ENCODE peak calls at places on chromosomes 12 and 14, in ten cellular contexts. T is progenitor cell of endocrine pancreas, U is stomach, Q is tibial nerve, S is A549, B is brain microvascular endothelial cell, O is AG10803, M is DND-41, H is body of pancreas, A is Peyer's patch. R is an unnamed sample.

GRCh38 chr12:77932216-77932615 is 101.5 kb downstream of the NAV3 start:
- DNase-seq in T (no peak), U (no peak), Q (no peak), S (no peak), B (no peak), O (no peak), M (no peak), H (no peak), A (no peak), R (no peak)

GRCh38 chr12:106903241-106903950 is 52.3 kb upstream of the TMEM263 start:
- DNase-seq in T (peak), U (peak), Q (peak), S (peak), B (peak), O (peak), M (peak), H (peak), A (peak), R (peak)

GRCh38 chr14:99943620-99944019 is 121.6 kb upstream of the EVL start:
- DNase-seq in T (no peak), U (no peak), Q (no peak), S (no peak), B (no peak), O (no peak), M (no peak), H (no peak), A (no peak), R (no peak)

GRCh38 chr14:24632336-24632735 is 1.7 kb downstream of the GZMB start:
- DNase-seq in T (no peak), U (no peak), Q (no peak), S (no peak), B (no peak), O (no peak), M (no peak), H (no peak), A (no peak), R (no peak)

GRCh38 chr12:106188249-106188648 is 49.5 kb upstream of the NUAK1 start:
- DNase-seq in T (no peak), U (no peak), Q (no peak), S (no peak), B (no peak), O (no peak), M (no peak), H (no peak), A (no peak), R (no peak)

GRCh38 chr12:47707905-47708543 is 2.2 kb upstream of the RPAP3 start:
- DNase-seq in T (no peak), U (no peak), Q (no peak), S (no peak), B (no peak), O (no peak), M (no peak), H (no peak), A (no peak), R (no peak)

GRCh38 chr12:45051490-45052105 is 699 bp upstream of the DBX2 start:
- DNase-seq in T (no peak), U (no peak), Q (no peak), S (no peak), B (no peak), O (peak), M (no peak), H (no peak), A (no peak), R (no peak)

GRCh38 chr12:15152456-15152855 is 68.8 kb downstream of the RERG start:
- DNase-seq in T (no peak), U (no peak), Q (no peak), S (no peak), B (no peak), O (peak), M (no peak), H (no peak), A (no peak), R (no peak)

DNA sequence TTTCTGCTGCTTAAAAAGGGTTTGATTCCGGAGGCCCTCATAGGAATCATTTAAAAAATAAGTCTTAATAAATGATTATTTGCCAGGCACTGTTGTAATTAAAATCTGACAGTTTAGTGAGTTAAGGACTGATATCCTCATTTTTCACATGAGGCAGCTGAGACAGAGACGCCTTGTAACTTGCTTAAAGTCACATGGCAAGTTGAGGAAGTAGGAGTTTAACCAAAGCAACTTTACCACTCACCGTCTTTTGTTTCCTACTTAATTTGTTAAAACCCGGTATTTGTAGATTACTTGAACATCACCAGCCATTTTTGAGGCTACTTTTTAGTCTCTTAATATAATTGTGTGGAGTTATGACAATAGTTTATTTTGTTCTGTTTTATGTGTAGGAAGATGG is 2.4 kb downstream of the TIGAR start:
- DNase-seq in T (no peak), U (no peak), Q (no peak), S (no peak), B (no peak), O (no peak), M (no peak), H (no peak), A (no peak), R (no peak)
- TF ChIP-seq CTCF in T (no peak), U (no peak), Q (no peak), S (no peak), B (no peak), O (no peak), M (no peak), H (no peak), A (no peak), R (no peak)

DNA sequence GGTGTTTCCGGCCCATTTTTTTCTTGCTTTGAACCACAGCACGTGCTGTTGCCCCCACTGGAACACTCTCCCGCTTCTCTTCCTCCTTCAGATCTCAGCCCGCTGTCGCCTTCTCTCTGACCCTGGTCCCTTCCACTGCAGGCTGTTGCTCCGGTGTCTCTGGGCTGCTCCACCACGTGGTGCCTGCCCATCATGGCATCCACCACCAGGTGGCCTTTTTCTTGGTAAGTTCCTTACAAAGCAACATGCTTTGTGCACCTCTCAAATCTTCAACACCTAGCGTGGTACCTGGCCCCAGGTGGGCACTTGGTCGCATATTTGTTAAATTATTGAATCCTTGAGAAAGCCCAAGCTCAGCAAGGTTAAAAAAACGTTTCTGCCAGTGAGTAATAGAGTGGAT is 19.1 kb downstream of the TUNAR start:
- DNase-seq in T (no peak), U (peak), Q (no peak), S (peak), B (no peak), O (no peak), M (peak), H (no peak), A (no peak), R (peak)
- TF ChIP-seq CTCF in T (peak), U (peak), Q (no peak), S (peak), B (peak), O (peak), M (peak), H (peak), A (no peak), R (peak)

DNA sequence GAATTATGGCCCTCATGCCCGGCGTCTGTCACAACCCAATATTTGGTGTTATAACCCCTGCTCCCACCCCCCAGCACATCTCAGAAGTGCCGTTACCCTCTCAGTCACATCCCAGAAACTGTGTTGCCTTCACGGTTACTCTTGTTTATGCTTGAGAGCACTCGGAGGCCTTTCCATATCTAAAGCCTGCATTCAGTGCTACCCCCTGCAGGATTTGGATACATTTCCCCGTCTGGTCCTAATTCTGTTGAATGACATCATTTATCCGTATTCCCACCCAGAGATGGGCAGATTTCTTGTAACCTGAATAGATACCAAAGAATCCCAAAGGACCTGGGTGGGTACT is 19.1 kb upstream of the FOS start:
- DNase-seq in T (no peak), U (no peak), Q (no peak), S (peak), B (peak), O (peak), M (no peak), H (no peak), A (no peak), R (no peak)
- TF ChIP-seq CTCF in T (peak), U (no peak), Q (peak), S (no peak), B (peak), O (peak), M (peak), H (peak), A (peak), R (peak)

GRCh38 chr12:92414383-92415065 is 268.9 kb upstream of the BTG1 start:
- DNase-seq in T (no peak), U (no peak), Q (no peak), S (no peak), B (no peak), O (no peak), M (no peak), H (no peak), A (no peak), R (no peak)
- TF ChIP-seq CTCF in T (no peak), U (no peak), Q (no peak), S (no peak), B (no peak), O (no peak), M (no peak), H (no peak), A (peak), R (no peak)

GRCh38 chr12:42590324-42590934 is 883 bp upstream of the PRICKLE1 start:
- DNase-seq in T (no peak), U (no peak), Q (no peak), S (peak), B (no peak), O (no peak), M (no peak), H (peak), A (peak), R (peak)
- TF ChIP-seq CTCF in T (no peak), U (no peak), Q (no peak), S (peak), B (peak), O (no peak), M (no peak), H (peak), A (no peak), R (no peak)

DNA sequence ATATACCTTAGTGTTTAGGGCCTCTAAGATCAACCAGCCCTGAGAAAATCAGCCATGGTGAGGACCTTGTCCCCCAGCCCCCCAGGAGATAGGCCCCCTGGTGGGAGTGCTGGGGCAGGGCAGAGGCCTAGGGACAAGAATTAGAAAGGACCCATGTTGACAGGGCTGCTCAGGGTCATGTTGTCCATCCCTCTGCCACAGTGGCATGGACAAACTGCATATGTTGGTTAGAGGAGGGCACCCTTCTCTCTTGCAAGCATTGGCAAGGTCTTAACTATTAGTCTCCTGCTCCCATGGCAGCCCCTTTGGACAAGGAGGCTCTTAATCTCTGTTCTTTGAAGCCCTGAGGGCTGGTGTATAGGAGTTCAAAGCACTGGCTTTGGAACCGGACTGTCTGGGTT is 755 bp upstream of the PTPN6 start:
- DNase-seq in T (no peak), U (no peak), Q (no peak), S (no peak), B (no peak), O (no peak), M (no peak), H (no peak), A (no peak), R (peak)
- TF ChIP-seq CTCF in T (peak), U (no peak), Q (no peak), S (no peak), B (peak), O (no peak), M (peak), H (no peak), A (peak), R (peak)

GRCh38 chr14:76181546-76181945 is 29.8 kb downstream of the GPATCH2L start:
- DNase-seq in T (no peak), U (no peak), Q (no peak), S (no peak), B (no peak), O (no peak), M (no peak), H (no peak), A (no peak), R (no peak)
- TF ChIP-seq CTCF in T (peak), U (no peak), Q (no peak), S (no peak), B (peak), O (peak), M (peak), H (no peak), A (no peak), R (no peak)

GRCh38 chr12:130120012-130120805 is 42.1 kb upstream of the FZD10 start:
- DNase-seq in T (no peak), U (no peak), Q (no peak), S (no peak), B (no peak), O (no peak), M (no peak), H (no peak), A (no peak), R (no peak)

GRCh38 chr12:130119241-130119861 is 42.9 kb upstream of the FZD10 start:
- DNase-seq in T (no peak), U (no peak), Q (no peak), S (no peak), B (no peak), O (no peak), M (no peak), H (no peak), A (no peak), R (no peak)

GRCh38 chr12:130116791-130117190 is 45.5 kb upstream of the FZD10 start:
- DNase-seq in T (no peak), U (no peak), Q (no peak), S (no peak), B (no peak), O (no peak), M (no peak), H (no peak), A (no peak), R (no peak)

GRCh38 chr12:130117256-130117655 is 45.0 kb upstream of the FZD10 start:
- DNase-seq in T (no peak), U (no peak), Q (no peak), S (no peak), B (no peak), O (no peak), M (no peak), H (no peak), A (no peak), R (no peak)

DNA sequence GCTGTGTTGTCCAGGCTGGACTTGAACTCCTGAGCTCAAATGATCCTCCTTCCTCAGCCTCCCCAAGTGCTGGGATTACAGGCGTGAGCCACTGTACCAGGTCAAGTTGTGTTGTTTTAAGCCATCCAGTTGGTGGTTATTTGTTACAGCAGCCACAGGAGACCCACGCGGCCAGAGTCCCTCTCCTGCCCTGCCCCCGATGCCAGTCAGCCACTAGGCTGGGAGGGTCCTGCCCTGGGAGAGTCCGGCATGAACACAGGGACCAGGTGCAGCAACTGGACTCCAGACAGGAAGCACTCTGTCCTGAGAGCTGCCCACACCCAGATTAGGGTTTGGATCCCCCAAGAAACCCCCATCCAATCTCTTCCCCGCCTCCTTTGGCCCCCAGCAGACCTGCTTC is 44.1 kb upstream of the FZD10 start:
- DNase-seq in T (no peak), U (no peak), Q (no peak), S (no peak), B (no peak), O (no peak), M (no peak), H (no peak), A (no peak), R (no peak)
- TF ChIP-seq CTCF in T (no peak), U (no peak), Q (no peak), S (no peak), B (no peak), O (no peak), M (no peak), H (no peak), A (no peak), R (no peak)

GRCh38 chr12:31931796-31932715 is 27.2 kb upstream of the RESF1 start:
- DNase-seq in T (no peak), U (no peak), Q (no peak), S (no peak), B (no peak), O (no peak), M (no peak), H (no peak), A (no peak), R (no peak)
- TF ChIP-seq CTCF in T (no peak), U (no peak), Q (no peak), S (no peak), B (no peak), O (no peak), M (peak), H (no peak), A (no peak), R (no peak)

GRCh38 chr12:69388371-69388770 is 28.8 kb downstream of the YEATS4 start:
- DNase-seq in T (no peak), U (no peak), Q (no peak), S (peak), B (no peak), O (peak), M (no peak), H (no peak), A (no peak), R (no peak)
- TF ChIP-seq CTCF in T (peak), U (peak), Q (peak), S (peak), B (peak), O (peak), M (peak), H (peak), A (peak), R (peak)

R was measured in Caco-2.